ENCODE peak calls at places on chromosomes 1 and 21, in five cellular contexts. F is AG04450, B is right lobe of liver, E is foreskin keratinocyte, X is psoas muscle. N is an unnamed sample.

GRCh38 chr1:9808459-9808858 is 15.3 kb downstream of the CLSTN1 start:
- DNase-seq in F (no peak), B (no peak), E (peak; percentile 8), X (no peak), N (no peak)

GRCh38 chr1:192171123-192171522 is 12.9 kb downstream of the RGS18 start:
- DNase-seq in F (no peak), B (no peak), E (no peak), X (no peak), N (no peak)

GRCh38 chr1:66752671-66753371 is 562 bp downstream of the DYNLT5 start:
- DNase-seq in F (no peak), B (peak; percentile 22), E (no peak), X (no peak), N (no peak)

GRCh38 chr1:42368096-42368795 is 12.3 kb upstream of the RIMKLA start:
- DNase-seq in F (no peak), B (no peak), E (no peak), X (no peak), N (no peak)

GRCh38 chr1:53662951-53663350 is 76.0 kb downstream of the GLIS1 start:
- DNase-seq in F (no peak), B (peak; percentile 3), E (no peak), X (no peak), N (no peak)

GRCh38 chr1:202968895-202969295 is 1.8 kb upstream of the CYB5R1 start:
- DNase-seq in F (no peak), B (no peak), E (peak; percentile 59), X (peak; percentile 26), N (no peak)

GRCh38 chr1:31207590-31207989 is 32.1 kb downstream of the NKAIN1 start:
- DNase-seq in F (no peak), B (no peak), E (no peak), X (no peak), N (no peak)

GRCh38 chr1:76511226-76511625 is 356.1 kb upstream of the ST6GALNAC5 start:
- DNase-seq in F (no peak), B (no peak), E (no peak), X (no peak), N (no peak)

GRCh38 chr21:44521928-44522752 is 17.9 kb downstream of the KRTAP10-1 start:
- DNase-seq in F (no peak), B (peak; percentile 19), E (no peak), X (no peak), N (no peak)

DNA sequence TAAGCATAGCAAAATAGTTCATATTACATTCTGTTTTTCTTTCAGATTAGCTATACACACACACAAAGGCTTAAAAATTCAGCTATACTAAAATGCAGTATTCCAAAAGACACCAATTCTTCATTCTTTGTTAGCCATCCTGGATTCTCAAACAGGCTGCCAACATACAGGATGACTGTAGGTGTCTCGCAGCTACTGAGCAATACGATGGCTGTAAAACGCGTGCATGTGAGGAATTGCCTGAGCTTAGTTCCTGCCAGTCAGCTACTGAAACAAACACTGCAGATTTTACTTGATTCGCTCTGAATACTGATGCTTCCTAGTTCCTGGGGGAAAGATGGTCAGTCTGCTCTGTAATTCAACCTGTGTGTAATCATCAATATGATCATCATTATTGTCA is 24.7 kb upstream of the HMGN1 start:
- DNase-seq in F (no peak), B (no peak), E (peak; percentile 48), X (no peak), N (no peak)
- TF ChIP-seq CTCF in F (peak; percentile 33), B (peak; percentile 17), E (peak; percentile 72), X (peak; percentile 8), N (no peak)

GRCh38 chr21:34852438-34852837 is 183.6 kb downstream of the CLIC6 start:
- DNase-seq in F (no peak), B (no peak), E (no peak), X (no peak), N (no peak)
- TF ChIP-seq CTCF in F (no peak), B (no peak), E (no peak), X (no peak), N (no peak)

GRCh38 chr21:42264245-42265195 is 45.6 kb downstream of the ABCG1 start:
- DNase-seq in F (no peak), B (peak; percentile 13), E (no peak), X (no peak), N (no peak)
- TF ChIP-seq CTCF in F (no peak), B (no peak), E (no peak), X (no peak), N (no peak)

DNA sequence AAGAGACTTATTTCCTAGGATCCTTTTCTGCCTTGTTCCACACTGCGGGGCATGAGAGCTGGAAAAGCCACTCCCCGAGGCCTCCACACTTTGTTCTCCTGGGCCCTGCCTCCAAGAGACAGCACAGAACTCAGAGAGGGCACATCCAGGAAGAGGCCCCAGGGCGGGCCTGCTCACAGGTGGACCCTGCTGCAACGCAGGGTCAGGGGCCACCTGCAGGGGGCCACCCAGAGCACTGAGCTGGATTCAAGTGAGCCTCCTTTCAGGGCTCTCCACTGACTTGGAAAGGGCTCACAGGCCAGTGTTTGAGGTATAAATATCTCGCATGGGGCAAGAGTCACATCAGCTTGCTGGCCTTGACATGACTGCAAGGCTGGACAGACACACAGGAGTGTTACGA is 4.8 kb downstream of the RGS16 start:
- DNase-seq in F (no peak), B (no peak), E (no peak), X (no peak), N (no peak)
- TF ChIP-seq CTCF in F (peak; percentile 31), B (peak; percentile 14), E (peak; percentile 37), X (peak; percentile 17), N (peak; percentile 31)

GRCh38 chr1:34415140-34415539 is 238.4 kb downstream of the C1orf94 start:
- DNase-seq in F (no peak), B (no peak), E (no peak), X (no peak), N (no peak)

GRCh38 chr1:34418166-34418565 is 241.5 kb downstream of the C1orf94 start:
- DNase-seq in F (no peak), B (no peak), E (no peak), X (no peak), N (no peak)

DNA sequence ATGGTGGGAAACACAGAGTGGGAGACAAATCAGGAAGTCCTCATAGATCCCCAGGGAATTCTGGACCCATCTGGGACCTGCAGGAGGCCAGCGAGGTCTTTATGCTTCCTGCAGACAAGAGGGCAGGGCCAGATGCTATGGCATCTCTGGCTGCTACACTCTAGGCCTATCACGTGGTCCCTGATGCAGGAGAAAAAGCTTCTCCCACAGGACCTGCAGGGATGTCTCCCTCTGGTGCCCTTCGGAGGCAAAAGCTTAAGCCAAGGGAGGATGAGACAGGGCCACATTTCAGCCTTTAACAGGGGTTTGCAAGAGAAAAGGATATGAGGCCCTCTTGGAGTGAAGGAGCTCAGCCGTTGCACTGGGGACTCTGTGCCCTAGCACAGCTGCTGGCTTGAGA is 243.0 kb downstream of the C1orf94 start:
- DNase-seq in F (no peak), B (no peak), E (no peak), X (no peak), N (no peak)
- TF ChIP-seq CTCF in F (peak; percentile 41), B (no peak), E (peak; percentile 37), X (no peak), N (no peak)

GRCh38 chr1:221902961-221903360 is 161.1 kb upstream of the DUSP10 start:
- DNase-seq in F (no peak), B (no peak), E (no peak), X (no peak), N (no peak)

GRCh38 chr1:221904319-221904718 is 162.4 kb upstream of the DUSP10 start:
- DNase-seq in F (no peak), B (no peak), E (no peak), X (no peak), N (no peak)

GRCh38 chr1:221903594-221903993 is 161.7 kb upstream of the DUSP10 start:
- DNase-seq in F (no peak), B (no peak), E (no peak), X (no peak), N (no peak)

GRCh38 chr1:221897312-221897711 is 155.4 kb upstream of the DUSP10 start:
- DNase-seq in F (peak; percentile 18), B (no peak), E (peak; percentile 41), X (no peak), N (no peak)

DNA sequence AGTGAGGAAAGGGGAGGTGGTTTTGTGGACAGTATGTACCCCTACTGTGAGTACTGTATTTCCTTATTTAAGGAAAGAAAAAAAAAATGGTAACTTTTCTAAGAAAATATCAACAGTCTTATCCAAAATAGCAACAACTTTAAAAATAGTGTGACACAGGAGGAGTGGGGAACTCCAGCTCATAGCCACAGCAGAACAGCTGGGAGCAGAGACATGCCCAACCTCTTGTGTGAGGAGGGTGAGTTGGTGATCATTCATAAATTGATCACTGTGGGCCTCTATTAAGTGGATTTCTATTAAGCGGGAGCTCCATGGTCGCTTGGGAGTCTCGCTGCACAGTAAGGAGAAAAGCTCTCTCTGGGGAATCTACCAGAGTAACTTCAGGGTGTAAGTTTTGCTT is 158.8 kb upstream of the DUSP10 start:
- DNase-seq in F (no peak), B (no peak), E (no peak), X (no peak), N (no peak)
- TF ChIP-seq CTCF in F (no peak), B (no peak), E (no peak), X (no peak), N (no peak)

GRCh38 chr1:20216574-20216973 is 30.3 kb upstream of the PLA2G2C start:
- DNase-seq in F (no peak), B (no peak), E (peak; percentile 44), X (no peak), N (no peak)
- TF ChIP-seq CTCF in F (peak; percentile 47), B (peak; percentile 19), E (peak; percentile 78), X (no peak), N (no peak)

GRCh38 chr1:50105430-50105829 is 3.3 kb upstream of the ELAVL4 start:
- DNase-seq in F (no peak), B (no peak), E (no peak), X (no peak), N (no peak)
- TF ChIP-seq CTCF in F (no peak), B (no peak), E (no peak), X (no peak), N (peak; percentile 42)

GRCh38 chr1:210373878-210374599 is 45.3 kb downstream of the HHAT start:
- DNase-seq in F (peak; percentile 83), B (peak; percentile 69), E (peak; percentile 100), X (no peak), N (no peak)

GRCh38 chr1:210372931-210373627 is 44.4 kb downstream of the HHAT start:
- DNase-seq in F (no peak), B (no peak), E (no peak), X (no peak), N (no peak)

GRCh38 chr1:210373628-210373877 is 44.9 kb downstream of the HHAT start:
- DNase-seq in F (no peak), B (no peak), E (no peak), X (no peak), N (no peak)

GRCh38 chr1:210372491-210372890 is 43.8 kb downstream of the HHAT start:
- DNase-seq in F (no peak), B (no peak), E (no peak), X (no peak), N (no peak)

GRCh38 chr1:210374600-210374953 is 45.9 kb downstream of the HHAT start:
- DNase-seq in F (no peak), B (no peak), E (no peak), X (no peak), N (no peak)
- TF ChIP-seq CTCF in F (no peak), B (no peak), E (no peak), X (no peak), N (no peak)